ENCODE peak calls at places on chromosome 14, in seven cellular contexts. E, T, L, V, K, M and U are unnamed samples.

GRCh38 chr14:50452979-50453705 is 56.5 kb upstream of the CDKL1 start:
- DNase-seq in E (peak; percentile 70), T (no peak), L (peak; percentile 8), V (no peak), K (peak; percentile 89), M (no peak), U (peak; percentile 77)

GRCh38 chr14:72646861-72647528 is 246.9 kb downstream of the DPF3 start:
- DNase-seq in E (peak; percentile 11), T (no peak), L (no peak), V (no peak), K (peak; percentile 97), M (no peak), U (peak; percentile 35)

GRCh38 chr14:70999117-70999516 is 91.9 kb downstream of the PCNX1 start:
- DNase-seq in E (no peak), T (no peak), L (no peak), V (no peak), K (no peak), M (no peak), U (no peak)

GRCh38 chr14:105205718-105206208 is 24.7 kb upstream of the NUDT14 start:
- DNase-seq in E (no peak), T (no peak), L (no peak), V (no peak), K (no peak), M (no peak), U (no peak)

GRCh38 chr14:23366163-23366921 is 1.4 kb upstream of the EFS start:
- DNase-seq in E (peak; percentile 77), T (no peak), L (peak; percentile 87), V (peak; percentile 79), K (peak; percentile 32), M (peak; percentile 90), U (peak; percentile 54)

GRCh38 chr14:95527392-95528002 is 7.4 kb upstream of the GLRX5 start:
- DNase-seq in E (peak; percentile 82), T (peak; percentile 66), L (peak; percentile 70), V (no peak), K (peak; percentile 84), M (peak; percentile 59), U (peak; percentile 87)

GRCh38 chr14:58884442-58884841 is 246.7 kb downstream of the DACT1 start:
- DNase-seq in E (no peak), T (peak; percentile 8), L (no peak), V (no peak), K (no peak), M (no peak), U (no peak)

GRCh38 chr14:101017209-101017608 is 113.7 kb upstream of the RTL1 start:
- DNase-seq in E (peak; percentile 23), T (no peak), L (no peak), V (no peak), K (peak; percentile 37), M (no peak), U (peak; percentile 75)

GRCh38 chr14:62428429-62429203 is 616.6 kb downstream of the KCNH5 start:
- DNase-seq in E (peak; percentile 18), T (no peak), L (peak; percentile 12), V (no peak), K (peak; percentile 77), M (no peak), U (peak; percentile 1)

GRCh38 chr14:85233756-85234545 is 296.0 kb upstream of the FLRT2 start:
- DNase-seq in E (peak; percentile 81), T (no peak), L (no peak), V (no peak), K (peak; percentile 61), M (no peak), U (peak; percentile 59)

GRCh38 chr14:51750542-51750941 is 98.8 kb downstream of the FRMD6 start:
- DNase-seq in E (no peak), T (no peak), L (no peak), V (peak; percentile 8), K (no peak), M (peak; percentile 8), U (no peak)

GRCh38 chr14:63343878-63344277 is 25.1 kb upstream of the GPHB5 start:
- DNase-seq in E (no peak), T (no peak), L (no peak), V (no peak), K (peak; percentile 48), M (no peak), U (no peak)

GRCh38 chr14:34722723-34723545 is 8.5 kb upstream of the CFL2 start:
- DNase-seq in E (peak; percentile 69), T (peak; percentile 57), L (peak; percentile 53), V (peak; percentile 35), K (peak; percentile 73), M (peak; percentile 74), U (peak; percentile 76)

GRCh38 chr14:99667045-99667444 is 17.1 kb upstream of the CYP46A1 start:
- DNase-seq in E (no peak), T (no peak), L (no peak), V (no peak), K (no peak), M (no peak), U (no peak)

GRCh38 chr14:31934767-31935266 is 142.3 kb upstream of the ARHGAP5 start:
- DNase-seq in E (peak; percentile 78), T (no peak), L (peak; percentile 78), V (no peak), K (peak; percentile 74), M (peak; percentile 33), U (peak; percentile 58)

GRCh38 chr14:50347521-50347920 is 35.4 kb downstream of the DMAC2L start:
- DNase-seq in E (peak; percentile 62), T (no peak), L (peak; percentile 52), V (no peak), K (peak; percentile 81), M (no peak), U (peak; percentile 69)

GRCh38 chr14:67533754-67534085 is 630 bp downstream of the PLEKHH1 start:
- DNase-seq in E (no peak), T (no peak), L (no peak), V (no peak), K (no peak), M (no peak), U (no peak)

GRCh38 chr14:60632777-60633176 is 16.5 kb downstream of the SIX1 start:
- DNase-seq in E (no peak), T (no peak), L (no peak), V (no peak), K (no peak), M (no peak), U (no peak)

DNA sequence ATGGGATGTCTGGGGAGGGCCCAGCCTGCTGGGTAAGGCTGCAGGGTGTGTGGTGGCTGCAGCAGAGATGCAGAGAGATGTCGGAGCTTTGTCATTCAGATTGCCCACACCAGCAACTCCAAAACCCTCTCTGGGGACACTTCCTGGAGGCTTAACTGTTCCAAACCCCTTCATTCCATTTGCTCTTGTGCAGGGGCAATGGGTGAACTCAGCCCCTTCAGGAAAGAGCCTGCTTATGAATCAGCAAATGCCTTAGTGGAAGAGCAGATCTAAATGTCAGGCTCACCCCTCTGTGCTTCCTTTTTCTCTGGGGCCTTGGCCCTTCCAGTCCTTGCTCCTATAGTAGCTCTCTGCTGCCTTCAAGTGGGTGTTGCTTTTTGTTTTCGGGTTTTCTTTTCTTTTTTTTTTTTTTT is 36.7 kb upstream of the GPATCH2L start:
- DNase-seq in E (no peak), T (no peak), L (no peak), V (no peak), K (no peak), M (no peak), U (no peak)
- TF ChIP-seq CTCF in E (no peak), T (no peak), L (no peak), V (no peak), K (no peak), M (no peak), U (peak; percentile 20)

GRCh38 chr14:24735984-24736630 is 102.1 kb upstream of the GZMB start:
- DNase-seq in E (no peak), T (no peak), L (no peak), V (no peak), K (no peak), M (no peak), U (no peak)
- H3K4me3 ChIP-seq in E (no peak overlapping the region), T (no peak overlapping the region), L (no peak overlapping the region), V (no peak overlapping the region), K (no peak overlapping the region), M (no peak overlapping the region), U (no peak overlapping the region)

DNA sequence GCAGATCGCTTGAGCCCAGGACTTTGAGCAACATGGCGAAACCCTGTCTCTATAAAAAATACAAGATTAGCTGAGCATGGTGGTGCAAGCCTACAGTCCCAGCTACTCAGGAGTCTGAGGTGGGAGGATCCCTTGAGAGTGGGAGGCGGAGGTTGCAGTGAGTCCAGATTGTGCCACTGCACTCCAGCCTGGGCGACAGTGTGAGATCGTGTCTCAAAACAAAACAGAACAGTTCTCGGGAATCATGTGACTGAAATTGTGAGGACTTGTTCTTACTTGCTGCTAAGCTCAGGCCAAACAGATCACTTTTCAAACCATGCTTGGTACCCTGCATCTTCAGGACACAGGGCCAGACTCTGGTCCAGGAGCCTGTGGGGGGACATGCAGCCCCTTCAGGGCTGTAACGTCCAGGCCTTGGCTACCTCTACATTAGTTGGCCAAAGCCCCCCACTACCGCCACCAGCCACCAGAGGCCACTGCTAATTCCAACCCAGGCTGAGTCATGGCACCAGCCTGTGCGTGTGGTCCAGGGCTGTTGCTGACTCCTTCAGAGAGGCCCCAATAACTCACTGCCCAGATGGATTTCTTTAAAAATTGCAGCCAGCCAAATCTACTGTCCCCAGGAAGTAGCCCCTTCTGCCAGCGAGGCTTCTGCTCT is 33.4 kb upstream of the SYNDIG1L start:
- DNase-seq in E (peak; percentile 46), T (peak; percentile 36), L (peak; percentile 47), V (no peak), K (peak; percentile 64), M (peak; percentile 54), U (peak; percentile 69)
- TF ChIP-seq CTCF in E (peak; percentile 77), T (peak; percentile 75), L (peak; percentile 34), V (peak; percentile 45), K (peak; percentile 78), M (peak; percentile 67), U (peak; percentile 76)

GRCh38 chr14:93113678-93114067 is 2.1 kb downstream of the ITPK1 start:
- DNase-seq in E (no peak), T (no peak), L (peak; percentile 11), V (no peak), K (no peak), M (no peak), U (no peak)

GRCh38 chr14:93110856-93111419 is 4.8 kb downstream of the ITPK1 start:
- DNase-seq in E (no peak), T (no peak), L (no peak), V (no peak), K (no peak), M (no peak), U (no peak)

GRCh38 chr14:93114713-93115068 is 1.0 kb downstream of the ITPK1 start:
- DNase-seq in E (no peak), T (peak; percentile 32), L (no peak), V (peak; percentile 34), K (no peak), M (no peak), U (no peak)

GRCh38 chr14:93114068-93114710 is 1.5 kb downstream of the ITPK1 start:
- DNase-seq in E (no peak), T (peak; percentile 23), L (peak; percentile 11), V (no peak), K (no peak), M (no peak), U (no peak)

DNA sequence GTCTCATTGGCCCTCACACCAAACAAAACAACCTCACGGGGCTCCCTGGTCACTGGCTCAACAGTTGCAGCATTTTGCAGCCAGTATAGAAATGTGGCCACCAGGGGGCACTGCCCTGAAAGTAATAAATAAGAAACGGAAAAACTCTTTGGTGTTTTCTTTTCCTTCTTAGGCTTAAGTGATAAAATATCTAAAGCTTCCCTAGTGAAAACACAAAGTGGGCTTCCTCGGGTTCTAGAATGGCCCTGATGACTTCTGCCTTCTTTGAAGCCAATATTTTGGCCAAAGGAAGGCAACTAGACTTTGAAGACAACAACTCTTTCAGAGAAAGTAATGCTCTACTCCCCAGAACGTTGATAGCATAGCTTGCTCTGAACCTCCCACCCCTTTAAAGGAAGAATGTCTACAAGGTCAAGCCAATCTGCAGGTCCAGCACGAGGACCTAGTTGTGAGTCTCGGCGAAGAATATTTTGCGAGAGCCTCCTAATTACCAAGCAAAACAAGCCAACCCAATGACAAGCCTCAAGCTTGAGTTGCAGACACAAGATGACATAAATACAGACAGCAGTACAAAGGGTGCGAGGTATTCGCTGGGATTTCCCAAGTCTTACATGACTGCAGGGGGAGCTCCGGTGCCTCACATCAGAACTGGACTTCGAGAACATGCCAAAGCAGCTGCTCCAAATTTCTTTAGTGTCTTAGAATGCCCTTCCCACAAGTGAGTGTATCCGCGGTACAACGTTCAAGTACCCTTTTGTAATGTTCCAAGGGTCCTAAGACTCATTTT is 2.6 kb downstream of the ITPK1 start:
- DNase-seq in E (peak; percentile 88), T (peak; percentile 87), L (peak; percentile 93), V (peak; percentile 78), K (peak; percentile 88), M (peak; percentile 71), U (peak; percentile 82)
- H3K4me3 ChIP-seq in E (peak overlapping the region; percentile 42), T (peak overlapping the region; percentile 81), L (peak overlapping the region; percentile 80), V (peak overlapping the region; percentile 85), K (peak overlapping the region; percentile 27), M (peak overlapping the region; percentile 29), U (peak overlapping the region; percentile 44)